ENCODE peak calls at places on chromosomes 2 and 18, in four cellular contexts. E is AG10803, N is left lung, K is HCT116. R is an unnamed sample.

GRCh38 chr2:71120195-71120594 is 9.8 kb downstream of the MCEE start:
- DNase-seq in E (no peak), N (no peak), K (no peak), R (no peak)

GRCh38 chr18:24114924-24115549 is 23.8 kb upstream of the CABYR start:
- DNase-seq in E (no peak), N (no peak), K (no peak), R (no peak)

GRCh38 chr2:239246723-239247122 is 154.1 kb downstream of the HDAC4 start:
- DNase-seq in E (no peak), N (no peak), K (peak), R (no peak)

GRCh38 chr2:219120082-219120481 is 40.5 kb downstream of the NHEJ1 start:
- DNase-seq in E (no peak), N (no peak), K (no peak), R (no peak)

GRCh38 chr2:68774569-68775271 is 40.1 kb downstream of the ARHGAP25 start:
- DNase-seq in E (no peak), N (peak), K (no peak), R (no peak)

GRCh38 chr2:75277111-75277510 is 77.8 kb upstream of the TACR1 start:
- DNase-seq in E (peak), N (no peak), K (no peak), R (no peak)

GRCh38 chr2:189477756-189478155 is 36.5 kb downstream of the WDR75 start:
- DNase-seq in E (no peak), N (no peak), K (no peak), R (no peak)

GRCh38 chr2:74457129-74457548 is 1.1 kb upstream of the WBP1 start:
- DNase-seq in E (no peak), N (no peak), K (no peak), R (no peak)

GRCh38 chr2:219010162-219010756 is 17.0 kb upstream of the CRYBA2 start:
- DNase-seq in E (no peak), N (no peak), K (no peak), R (no peak)

GRCh38 chr2:234146087-234146826 is 95.8 kb downstream of the SPP2 start:
- DNase-seq in E (peak), N (no peak), K (no peak), R (no peak)

GRCh38 chr18:34159691-34160185 is 65.0 kb downstream of the NOL4 start:
- DNase-seq in E (no peak), N (no peak), K (no peak), R (no peak)

GRCh38 chr2:240509667-240510512 is 47.9 kb downstream of the ANKMY1 start:
- DNase-seq in E (no peak), N (peak), K (no peak), R (no peak)

GRCh38 chr2:64327510-64328414 is 126.2 kb upstream of the LGALSL start:
- DNase-seq in E (peak), N (peak), K (no peak), R (no peak)

GRCh38 chr18:44898536-44898935 is 217.8 kb downstream of the SETBP1 start:
- DNase-seq in E (no peak), N (no peak), K (no peak), R (no peak)

GRCh38 chr18:55268146-55268545 is 308.9 kb upstream of the CCDC68 start:
- DNase-seq in E (no peak), N (no peak), K (no peak), R (no peak)

GRCh38 chr2:63735263-63735662 is 106.4 kb upstream of the UGP2 start:
- DNase-seq in E (peak), N (no peak), K (no peak), R (no peak)

GRCh38 chr18:5556317-5556974 is 12.6 kb upstream of the EPB41L3 start:
- DNase-seq in E (peak), N (no peak), K (no peak), R (no peak)

GRCh38 chr2:9844581-9844980 is 1.3 kb downstream of the TAF1B start:
- DNase-seq in E (peak), N (no peak), K (no peak), R (no peak)

DNA sequence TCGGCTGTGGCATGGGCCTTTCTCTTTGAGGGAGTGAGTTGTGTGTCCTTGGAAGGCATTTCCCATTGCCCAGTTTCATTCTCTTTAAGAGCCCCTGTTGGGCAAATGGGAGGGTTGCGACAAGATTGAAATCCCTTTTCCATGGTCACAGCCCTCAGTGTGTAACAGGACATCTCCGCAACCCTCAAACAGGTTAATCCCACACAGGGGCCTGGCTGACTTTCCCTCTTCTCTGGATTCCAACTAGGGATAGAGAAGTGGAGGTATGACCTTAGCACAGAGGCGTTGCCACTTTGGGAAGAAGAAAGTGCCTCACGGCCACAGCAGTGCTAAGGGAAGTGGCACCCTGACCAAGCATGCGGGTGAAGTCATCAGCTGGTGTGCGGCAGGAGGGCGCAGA is 256.6 kb downstream of the GBX2 start:
- DNase-seq in E (no peak), N (no peak), K (no peak), R (no peak)
- TF ChIP-seq CTCF in E (no peak), N (no peak), K (no peak), R (no peak)

GRCh38 chr2:208174144-208174543 is 10.8 kb upstream of the CRYGA start:
- DNase-seq in E (no peak), N (no peak), K (no peak), R (no peak)

GRCh38 chr2:208175069-208175842 is 11.9 kb upstream of the CRYGA start:
- DNase-seq in E (peak), N (no peak), K (peak), R (peak)

GRCh38 chr2:208179028-208179609 is 10.7 kb downstream of the C2orf80 start:
- DNase-seq in E (no peak), N (no peak), K (no peak), R (no peak)

GRCh38 chr2:208172125-208172524 is 8.7 kb upstream of the CRYGA start:
- DNase-seq in E (no peak), N (no peak), K (no peak), R (no peak)

DNA sequence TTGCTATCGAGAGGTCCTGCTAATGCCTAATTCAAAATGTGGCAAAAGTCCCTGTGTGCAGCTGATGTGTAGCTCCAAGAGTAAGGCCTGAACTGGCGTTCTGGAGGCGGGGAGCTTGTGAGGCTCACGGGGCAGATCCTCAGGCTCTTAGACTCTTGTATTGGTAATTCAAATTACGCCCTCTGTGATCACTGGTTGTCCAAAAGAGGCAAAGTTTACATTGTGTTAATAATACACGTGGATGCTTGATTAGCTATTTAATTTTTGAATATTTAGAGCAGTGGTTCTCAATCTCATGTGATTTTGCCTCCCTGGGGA is 12.4 kb upstream of the CRYGA start:
- DNase-seq in E (no peak), N (no peak), K (no peak), R (no peak)
- TF ChIP-seq CTCF in E (no peak), N (no peak), K (no peak), R (no peak)

GRCh38 chr2:42359304-42359749 is 1.7 kb downstream of the COX7A2L start:
- DNase-seq in E (peak), N (no peak), K (no peak), R (no peak)

GRCh38 chr2:42360493-42360889 is 526 bp downstream of the COX7A2L start:
- DNase-seq in E (no peak), N (no peak), K (no peak), R (no peak)

GRCh38 chr2:42359894-42360483 is 1.0 kb downstream of the COX7A2L start:
- DNase-seq in E (peak), N (no peak), K (no peak), R (no peak)

GRCh38 chr2:42361728-42362298 is 796 bp upstream of the COX7A2L start:
- DNase-seq in E (no peak), N (no peak), K (no peak), R (no peak)

GRCh38 chr2:42360890-42361727 is at the start of gene COX7A2L:
- DNase-seq in E (peak), N (peak), K (peak), R (peak)
- TF ChIP-seq CTCF in E (peak), N (no peak), K (no peak), R (no peak)

DNA sequence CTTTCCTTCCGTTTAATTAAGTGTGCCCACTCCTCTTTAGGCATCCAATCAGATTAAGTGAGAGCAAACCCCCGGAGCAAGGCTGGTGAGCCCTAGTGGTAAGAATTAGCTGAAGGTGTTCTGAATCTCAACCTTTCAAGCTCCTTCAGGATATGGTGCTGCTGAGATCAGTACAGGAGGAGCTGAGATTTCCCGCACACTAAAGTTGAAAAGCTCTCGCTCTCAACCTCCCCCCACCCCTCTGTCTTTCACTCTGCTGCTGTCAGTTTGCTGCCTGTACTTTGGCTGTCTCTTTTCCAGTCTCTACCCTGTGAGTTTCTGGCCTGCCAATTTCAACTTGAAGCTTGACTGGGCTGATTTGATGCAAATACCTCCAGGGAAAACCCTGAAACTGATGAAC is 15.7 kb downstream of the ZEB2 start:
- DNase-seq in E (no peak), N (no peak), K (no peak), R (no peak)
- TF ChIP-seq CTCF in E (peak), N (no peak), K (no peak), R (no peak)

DNA sequence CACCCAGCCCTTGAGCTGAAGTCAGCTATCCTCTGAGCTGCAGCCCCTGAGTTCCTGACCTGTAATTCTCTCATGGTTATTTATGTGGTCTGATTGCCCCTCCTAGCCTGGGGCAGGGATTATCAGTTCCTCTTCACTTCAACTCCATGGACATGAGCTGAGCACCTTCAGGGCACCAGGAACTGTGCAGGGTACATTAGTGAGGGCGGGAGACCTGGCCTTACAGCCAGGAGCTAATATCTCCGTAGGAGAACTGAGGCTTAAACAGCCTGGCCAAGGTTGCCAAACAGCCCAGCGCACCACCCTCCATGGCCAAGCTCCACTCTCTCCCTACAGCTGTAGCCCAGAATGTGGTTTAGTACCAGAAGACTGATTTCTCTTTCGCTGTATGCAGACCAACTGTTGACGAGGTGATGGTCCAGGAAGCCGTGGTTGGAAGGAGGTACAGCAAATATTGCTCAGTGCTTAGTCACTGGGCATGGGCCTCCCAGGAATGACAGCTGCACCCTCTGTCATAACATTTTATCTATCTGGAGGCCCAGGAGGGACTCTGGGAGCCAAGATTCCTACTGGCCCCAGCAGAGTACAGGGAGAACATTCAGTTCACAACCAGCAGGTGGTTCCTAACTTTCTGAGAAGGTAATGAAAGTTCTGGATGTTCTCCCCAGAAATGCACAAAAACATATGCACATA is 228.7 kb upstream of the SIX2 start:
- DNase-seq in E (peak), N (no peak), K (peak), R (no peak)
- TF ChIP-seq CTCF in E (peak), N (no peak), K (no peak), R (no peak)

DNA sequence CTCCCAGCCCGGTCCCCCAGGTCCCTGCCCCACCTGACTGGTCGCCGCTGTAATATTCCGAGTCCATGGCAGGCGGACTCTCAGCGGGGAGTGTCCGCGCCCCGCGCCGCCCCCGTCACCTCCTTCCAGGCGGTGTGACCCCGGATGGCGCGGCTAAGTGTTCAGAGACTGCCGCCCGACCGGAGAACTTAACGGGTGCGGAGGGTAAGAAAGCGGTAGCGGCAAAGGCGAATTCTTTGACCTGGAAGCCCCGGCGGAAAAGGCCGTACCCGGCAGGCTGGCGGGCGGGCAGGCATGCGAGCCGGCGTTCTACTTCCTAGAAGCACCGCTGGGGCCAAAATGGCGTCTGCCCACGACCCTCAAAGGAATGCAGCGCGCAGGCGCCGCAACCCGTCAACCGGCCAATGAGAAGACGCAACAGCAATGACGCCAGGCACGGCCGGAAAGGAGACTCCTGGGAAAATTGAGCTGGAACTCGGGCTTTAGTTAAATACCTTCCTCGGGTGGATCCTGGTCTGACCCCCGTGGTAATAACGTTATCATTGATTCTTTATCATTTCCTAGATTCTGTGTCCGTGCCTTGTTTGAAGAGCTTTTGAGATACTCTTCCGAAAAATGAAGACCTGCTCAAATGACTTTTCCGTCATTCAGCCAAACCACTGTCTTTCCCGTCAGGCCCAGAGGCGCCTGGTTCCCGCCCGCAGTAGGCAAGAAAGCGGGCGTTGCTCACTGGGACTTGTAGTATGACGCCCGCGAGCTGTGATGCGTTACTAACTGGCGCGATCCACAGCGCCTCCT is at the start of gene IWS1:
- DNase-seq in E (peak), N (peak), K (peak), R (peak)
- TF ChIP-seq CTCF in E (no peak), N (peak), K (no peak), R (peak)

GRCh38 chr2:86025229-86025820 is 80.4 kb downstream of the POLR1A start:
- DNase-seq in E (peak), N (no peak), K (no peak), R (no peak)

GRCh38 chr2:86020984-86021383 is 84.7 kb downstream of the POLR1A start:
- DNase-seq in E (peak), N (no peak), K (no peak), R (no peak)

GRCh38 chr2:86022661-86023365 is 82.9 kb downstream of the POLR1A start:
- DNase-seq in E (no peak), N (no peak), K (no peak), R (no peak)

GRCh38 chr2:86021396-86022378 is 84.0 kb downstream of the POLR1A start:
- DNase-seq in E (no peak), N (no peak), K (no peak), R (no peak)

DNA sequence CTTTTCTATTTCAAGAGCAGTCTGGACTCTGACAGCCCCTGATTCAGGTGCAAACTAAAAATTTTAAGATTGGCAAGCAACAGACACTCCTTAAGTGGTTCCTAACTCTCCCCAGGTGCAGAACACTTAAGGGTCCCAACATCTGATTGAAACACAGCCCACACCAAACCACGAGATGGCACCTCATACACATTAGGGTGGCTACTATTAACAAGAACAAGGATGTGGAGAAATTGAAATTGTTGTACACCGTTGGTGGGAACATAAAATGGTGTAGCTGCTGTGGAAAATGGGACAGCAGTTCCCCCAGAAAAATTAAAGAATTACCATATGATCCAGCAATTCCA is 82.3 kb downstream of the POLR1A start:
- DNase-seq in E (no peak), N (no peak), K (no peak), R (no peak)
- TF ChIP-seq CTCF in E (no peak), N (no peak), K (no peak), R (no peak)

GRCh38 chr18:75779450-75779849 is 351.9 kb upstream of the SMIM21 start:
- DNase-seq in E (no peak), N (no peak), K (no peak), R (no peak)
- TF ChIP-seq CTCF in E (no peak), N (no peak), K (no peak), R (no peak)

GRCh38 chr2:129192117-129192516 is 787.3 kb upstream of the RAB6C start:
- DNase-seq in E (no peak), N (no peak), K (no peak), R (no peak)
- TF ChIP-seq CTCF in E (no peak), N (no peak), K (no peak), R (no peak)

GRCh38 chr2:220676695-220677094 is 895.4 kb downstream of the EPHA4 start:
- DNase-seq in E (no peak), N (no peak), K (no peak), R (no peak)

GRCh38 chr2:220684099-220684498 is 888.0 kb downstream of the EPHA4 start:
- DNase-seq in E (no peak), N (no peak), K (no peak), R (no peak)

GRCh38 chr2:220678943-220679342 is 893.2 kb downstream of the EPHA4 start:
- DNase-seq in E (no peak), N (no peak), K (no peak), R (no peak)

GRCh38 chr2:220687231-220687843 is 884.8 kb downstream of the EPHA4 start:
- DNase-seq in E (peak), N (no peak), K (peak), R (peak)

DNA sequence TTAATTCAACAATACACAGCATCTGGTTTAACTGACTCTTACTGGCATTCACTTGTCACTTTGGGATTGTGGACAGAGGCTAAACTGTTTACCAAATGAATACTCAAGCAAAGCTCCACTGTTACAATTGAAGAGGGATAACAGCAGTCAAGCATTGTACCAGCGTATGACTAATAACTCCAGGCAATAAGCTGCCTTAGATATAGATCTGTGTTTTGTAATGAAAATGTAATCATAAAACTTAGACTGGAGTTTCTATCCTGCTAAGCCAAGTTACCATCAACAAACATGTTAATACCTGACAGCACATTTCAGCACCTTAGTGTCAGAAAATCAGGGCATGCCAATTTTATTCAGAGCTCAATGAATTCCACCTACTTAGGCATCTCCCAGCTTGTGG is 889.5 kb downstream of the EPHA4 start:
- DNase-seq in E (no peak), N (no peak), K (no peak), R (no peak)
- TF ChIP-seq CTCF in E (no peak), N (no peak), K (no peak), R (no peak)

R was measured in mesothelial cell of epicardium.